ENCODE peak calls at places on chromosomes 5 and 9, in five cellular contexts. One of them, this sample, is unnamed.

GRCh38 chr5:69414885-69415583 is at the start of gene MARVELD2:
- DNase-seq in natural killer cell: peak
- DNase-seq in adrenal gland: peak
- DNase-seq in occipital lobe: no peak
- DNase-seq in NCI-H1105: peak
- DNase-seq in this sample: peak

GRCh38 chr5:58759745-58760144 is 176.9 kb downstream of the RAB3C start:
- DNase-seq in natural killer cell: no peak
- DNase-seq in adrenal gland: no peak
- DNase-seq in occipital lobe: no peak
- DNase-seq in NCI-H1105: no peak
- DNase-seq in this sample: no peak

GRCh38 chr5:178453224-178453623 is 137.0 kb downstream of the COL23A1 start:
- DNase-seq in natural killer cell: no peak
- DNase-seq in adrenal gland: no peak
- DNase-seq in occipital lobe: no peak
- DNase-seq in NCI-H1105: no peak
- DNase-seq in this sample: peak

GRCh38 chr5:158502686-158503085 is 597.0 kb downstream of the EBF1 start:
- DNase-seq in natural killer cell: no peak
- DNase-seq in adrenal gland: peak
- DNase-seq in occipital lobe: no peak
- DNase-seq in NCI-H1105: no peak
- DNase-seq in this sample: no peak

GRCh38 chr9:133874061-133874638 is 118.0 kb downstream of the VAV2 start:
- DNase-seq in natural killer cell: no peak
- DNase-seq in adrenal gland: peak
- DNase-seq in occipital lobe: no peak
- DNase-seq in NCI-H1105: no peak
- DNase-seq in this sample: peak

GRCh38 chr5:142014911-142015584 is 2.2 kb upstream of the GNPDA1 start:
- DNase-seq in natural killer cell: no peak
- DNase-seq in adrenal gland: peak
- DNase-seq in occipital lobe: no peak
- DNase-seq in NCI-H1105: peak
- DNase-seq in this sample: peak

GRCh38 chr9:91948061-91948422 is 2.0 kb downstream of the ROR2 start:
- DNase-seq in natural killer cell: no peak
- DNase-seq in adrenal gland: no peak
- DNase-seq in occipital lobe: no peak
- DNase-seq in NCI-H1105: no peak
- DNase-seq in this sample: no peak

GRCh38 chr9:14677872-14678271 is 15.4 kb downstream of the ZDHHC21 start:
- DNase-seq in natural killer cell: no peak
- DNase-seq in adrenal gland: peak
- DNase-seq in occipital lobe: no peak
- DNase-seq in NCI-H1105: no peak
- DNase-seq in this sample: no peak

GRCh38 chr5:42495908-42496307 is 72.7 kb downstream of the GHR start:
- DNase-seq in natural killer cell: no peak
- DNase-seq in adrenal gland: peak
- DNase-seq in occipital lobe: no peak
- DNase-seq in NCI-H1105: no peak
- DNase-seq in this sample: no peak

GRCh38 chr5:6228257-6229250 is 149.8 kb downstream of the MED10 start:
- DNase-seq in natural killer cell: no peak
- DNase-seq in adrenal gland: no peak
- DNase-seq in occipital lobe: no peak
- DNase-seq in NCI-H1105: no peak
- DNase-seq in this sample: no peak